ENCODE peak calls at places on chromosomes 11 and 22, in six cellular contexts. D is GM12865; B is brain pericyte; F is CD4-positive, alpha-beta T cell; L is C1 segment of cervical spinal cord; Y is IMR-90. I is an unnamed sample.
A peak's percentile ranks its signal among the peaks of the same experiment; 100 is the strongest.

GRCh38 chr11:120629407-120629806 is 117.9 kb downstream of the GRIK4 start:
- DNase-seq in Y (no peak), F (no peak), D (no peak), B (no peak), L (no peak), I (no peak)

GRCh38 chr11:72241290-72241781 is 2.6 kb downstream of the PHOX2A start:
- DNase-seq in F (no peak), B (no peak), D (no peak), Y (no peak), L (no peak), I (no peak)

GRCh38 chr22:37008365-37008764 is 10.9 kb downstream of the TST start:
- DNase-seq in Y (no peak), B (no peak), F (no peak), D (no peak), L (no peak), I (no peak)

GRCh38 chr11:3104051-3104714 is 47.0 kb upstream of the CARS1 start:
- DNase-seq in Y (no peak), F (no peak), D (no peak), L (no peak), B (no peak), I (no peak)

GRCh38 chr11:8833568-8834275 is 77.3 kb upstream of the AKIP1 start:
- DNase-seq in D (peak; percentile 30), F (no peak), B (no peak), L (no peak), Y (peak; percentile 74), I (no peak)

GRCh38 chr22:46392137-46392844 is 56.8 kb downstream of the TRMU start:
- DNase-seq in F (no peak), Y (no peak), B (no peak), L (no peak), D (no peak), I (no peak)

GRCh38 chr22:47727656-47728055 is 965.2 kb downstream of the TBC1D22A start:
- DNase-seq in F (no peak), D (no peak), Y (no peak), B (no peak), L (no peak), I (no peak)

GRCh38 chr11:35944503-35945136 is 758 bp downstream of the LDLRAD3 start:
- DNase-seq in Y (no peak), D (no peak), L (no peak), B (no peak), F (no peak), I (no peak)

GRCh38 chr11:96090711-96091110 is 166.8 kb upstream of the MTMR2 start:
- DNase-seq in B (no peak), Y (peak; percentile 85), F (no peak), D (no peak), L (no peak), I (peak; percentile 4)

GRCh38 chr11:94595061-94595460 is 27.9 kb downstream of the PIWIL4 start:
- DNase-seq in D (peak; percentile 39), L (no peak), F (no peak), Y (no peak), B (no peak), I (no peak)

GRCh38 chr22:43275545-43275981 is 67.6 kb downstream of the SCUBE1 start:
- DNase-seq in F (no peak), L (no peak), D (no peak), Y (peak; percentile 60), B (no peak), I (no peak)

GRCh38 chr11:97683733-97684132 is 1293.9 kb downstream of the JRKL start:
- DNase-seq in B (no peak), Y (no peak), L (no peak), F (no peak), D (peak; percentile 21), I (no peak)

GRCh38 chr11:73480677-73481076 is 104.5 kb downstream of the RELT start:
- DNase-seq in B (no peak), D (no peak), L (no peak), Y (peak; percentile 48), F (no peak), I (no peak)

GRCh38 chr22:22219140-22219996 is 25.2 kb upstream of the VPREB1 start:
- DNase-seq in B (no peak), D (no peak), F (no peak), L (no peak), Y (no peak), I (no peak)

GRCh38 chr11:134047586-134047999 is 21.3 kb upstream of the JAM3 start:
- DNase-seq in B (no peak), D (no peak), Y (peak; percentile 90), F (no peak), L (no peak), I (no peak)

GRCh38 chr22:44372611-44373010 is 59.9 kb upstream of the SHISAL1 start:
- DNase-seq in D (no peak), F (no peak), L (no peak), B (no peak), Y (no peak), I (no peak)

GRCh38 chr22:20214853-20215252 is 53.3 kb downstream of the RTN4R start:
- DNase-seq in L (no peak), B (no peak), D (no peak), Y (no peak), F (no peak), I (no peak)

GRCh38 chr22:50059185-50059880 is 1.2 kb upstream of the TTLL8 start:
- DNase-seq in Y (peak; percentile 20), D (no peak), B (no peak), F (no peak), L (no peak), I (no peak)

GRCh38 chr22:24761888-24762675 is 12.4 kb downstream of the PIWIL3 start:
- DNase-seq in D (no peak), F (no peak), Y (peak; percentile 30), L (no peak), B (no peak), I (no peak)

GRCh38 chr22:26367402-26368245 is 61.4 kb upstream of the ASPHD2 start:
- DNase-seq in F (peak; percentile 52), B (no peak), L (no peak), D (peak; percentile 75), Y (peak; percentile 20), I (peak; percentile 43)

GRCh38 chr11:31972623-31973022 is 118.3 kb upstream of the RCN1 start:
- DNase-seq in B (no peak), D (no peak), F (no peak), L (no peak), Y (no peak), I (no peak)

GRCh38 chr11:61028135-61028729 is 56.8 kb downstream of the CD6 start:
- DNase-seq in L (no peak), B (no peak), D (peak; percentile 81), Y (no peak), F (peak; percentile 43), I (no peak)

GRCh38 chr22:24401824-24402434 is 25.5 kb upstream of the ADORA2A start:
- DNase-seq in B (no peak), Y (no peak), F (no peak), L (no peak), D (no peak), I (no peak)

GRCh38 chr22:37735054-37735453 is 38.2 kb downstream of the TRIOBP start:
- DNase-seq in F (no peak), B (no peak), L (no peak), Y (no peak), D (no peak), I (peak; percentile 93)

GRCh38 chr11:60594998-60595637 is 79.9 kb downstream of the MS4A13 start:
- DNase-seq in Y (no peak), F (no peak), B (no peak), D (peak; percentile 35), L (no peak), I (no peak)

GRCh38 chr11:132686827-132687370 is 845.4 kb downstream of the OPCML start:
- DNase-seq in L (no peak), F (no peak), D (no peak), Y (no peak), B (peak; percentile 10), I (no peak)

GRCh38 chr11:44886765-44887164 is 63.9 kb downstream of the TP53I11 start:
- DNase-seq in B (no peak), F (no peak), Y (peak; percentile 86), L (no peak), D (no peak), I (no peak)

GRCh38 chr11:46281374-46281831 is 3.9 kb downstream of the CREB3L1 start:
- DNase-seq in D (no peak), F (no peak), B (no peak), L (no peak), Y (peak; percentile 44), I (no peak)

GRCh38 chr22:43308451-43309235 is 34.5 kb downstream of the SCUBE1 start:
- DNase-seq in F (no peak), L (no peak), D (no peak), B (no peak), Y (peak; percentile 15), I (no peak)

GRCh38 chr22:46149493-46149997 is 781 bp upstream of the PPARA start:
- DNase-seq in F (peak; percentile 4), D (peak; percentile 15), L (no peak), B (no peak), Y (no peak), I (no peak)

GRCh38 chr22:17213976-17214375 is 5.3 kb downstream of the ADA2 start:
- DNase-seq in D (peak; percentile 47), Y (peak; percentile 3), F (peak; percentile 42), L (peak; percentile 14), B (no peak), I (peak; percentile 70)

I was measured in HuH-7.